ENCODE peak calls at places on chromosomes 13 and 19, in six cellular contexts. C is left cardiac atrium, U is endothelial cell, R is renal cortical epithelial cell, O is NCI-H524, T is nephron progenitor cell. Y is an unnamed sample.

GRCh38 chr19:772730-773436 is 22.0 kb downstream of the MISP start:
- DNase-seq in U (peak; percentile 35), O (no peak), R (peak; percentile 53), C (no peak), T (peak; percentile 74), Y (no peak)

GRCh38 chr19:49133621-49134454 is 14.5 kb downstream of the PPFIA3 start:
- DNase-seq in T (no peak), R (peak; percentile 57), U (no peak), O (no peak), C (peak; percentile 79), Y (peak; percentile 87)

GRCh38 chr13:43245374-43245964 is 222.1 kb downstream of the DNAJC15 start:
- DNase-seq in T (no peak), C (no peak), O (no peak), U (no peak), R (peak; percentile 88), Y (peak; percentile 63)

GRCh38 chr13:54845351-54845965 is 1816.8 kb downstream of the OLFM4 start:
- DNase-seq in T (no peak), O (no peak), U (no peak), R (no peak), C (no peak), Y (no peak)

GRCh38 chr13:24693862-24694471 is 13.8 kb downstream of the ATP12A start:
- DNase-seq in C (peak; percentile 34), T (peak; percentile 61), O (peak; percentile 85), R (peak; percentile 58), U (peak; percentile 68), Y (peak; percentile 59)

GRCh38 chr19:55147408-55148251 is 1.4 kb downstream of the TNNT1 start:
- DNase-seq in T (no peak), R (no peak), C (no peak), O (peak; percentile 55), U (no peak), Y (no peak)

GRCh38 chr19:40519352-40520322 is 52.8 kb downstream of the SPTBN4 start:
- DNase-seq in R (no peak), U (peak; percentile 23), O (peak; percentile 65), T (peak; percentile 46), C (no peak), Y (peak; percentile 53)

GRCh38 chr19:45667620-45668341 is at the start of gene GIPR:
- DNase-seq in T (peak; percentile 77), C (peak; percentile 59), U (no peak), R (peak; percentile 73), O (no peak), Y (peak; percentile 76)

GRCh38 chr19:45924891-45925447 is 10.4 kb upstream of the NANOS2 start:
- DNase-seq in O (no peak), C (no peak), T (no peak), U (no peak), R (no peak), Y (no peak)

GRCh38 chr19:41217741-41218140 is 1.3 kb upstream of the AXL start:
- DNase-seq in C (no peak), U (no peak), R (no peak), O (no peak), T (no peak), Y (no peak)

GRCh38 chr13:95707442-95708389 is 30.8 kb downstream of the DNAJC3 start:
- DNase-seq in C (no peak), R (no peak), U (no peak), T (no peak), O (no peak), Y (no peak)

GRCh38 chr19:38388310-38389100 is at the start of gene SPRED3:
- DNase-seq in U (peak; percentile 33), O (no peak), T (peak; percentile 79), R (no peak), C (peak; percentile 40), Y (peak; percentile 76)

GRCh38 chr13:105518086-105518485 is 1017.4 kb downstream of the EFNB2 start:
- DNase-seq in C (no peak), U (no peak), T (no peak), O (no peak), R (peak; percentile 46), Y (no peak)